ENCODE peak calls at places on chromosome 13, in seven cellular contexts. C is psoas muscle, T is heart right ventricle, Q is dorsolateral prefrontal cortex, O is left lung, N is choroid plexus epithelial cell, E is HFF-Myc. P is an unnamed sample.

GRCh38 chr13:91166714-91167511 is 180.6 kb upstream of the MIR17HG start:
- DNase-seq in C (no peak), T (no peak), Q (no peak), O (no peak), N (no peak), E (no peak), P (no peak)

GRCh38 chr13:95784161-95784880 is 107.4 kb downstream of the DNAJC3 start:
- DNase-seq in C (no peak), T (no peak), Q (no peak), O (no peak), N (peak; percentile 62), E (peak; percentile 67), P (peak; percentile 91)

GRCh38 chr13:102020611-102021216 is 381.1 kb downstream of the FGF14 start:
- DNase-seq in C (no peak), T (no peak), Q (no peak), O (no peak), N (peak; percentile 89), E (no peak), P (no peak)

GRCh38 chr13:102948006-102948405 is 102.2 kb downstream of the ERCC5 start:
- DNase-seq in C (no peak), T (no peak), Q (peak; percentile 75), O (no peak), N (peak; percentile 12), E (no peak), P (peak; percentile 16)

GRCh38 chr13:33183431-33184130 is 102.0 kb downstream of the STARD13 start:
- DNase-seq in C (no peak), T (no peak), Q (no peak), O (no peak), N (peak; percentile 70), E (no peak), P (no peak)

GRCh38 chr13:42930136-42930535 is 61.9 kb downstream of the EPSTI1 start:
- DNase-seq in C (no peak), T (no peak), Q (no peak), O (no peak), N (peak; percentile 42), E (no peak), P (no peak)

GRCh38 chr13:38527140-38527539 is 159.7 kb upstream of the FREM2 start:
- DNase-seq in C (no peak), T (no peak), Q (no peak), O (no peak), N (no peak), E (no peak), P (no peak)

GRCh38 chr13:44307844-44308243 is 65.8 kb upstream of the SERP2 start:
- DNase-seq in C (no peak), T (no peak), Q (no peak), O (no peak), N (no peak), E (no peak), P (no peak)

GRCh38 chr13:113918580-113918979 is 54.7 kb upstream of the GAS6 start:
- DNase-seq in C (no peak), T (no peak), Q (peak; percentile 40), O (no peak), N (no peak), E (no peak), P (no peak)

GRCh38 chr13:98285852-98286594 is 109.0 kb upstream of the RNF113B start:
- DNase-seq in C (no peak), T (no peak), Q (no peak), O (no peak), N (no peak), E (no peak), P (no peak)

DNA sequence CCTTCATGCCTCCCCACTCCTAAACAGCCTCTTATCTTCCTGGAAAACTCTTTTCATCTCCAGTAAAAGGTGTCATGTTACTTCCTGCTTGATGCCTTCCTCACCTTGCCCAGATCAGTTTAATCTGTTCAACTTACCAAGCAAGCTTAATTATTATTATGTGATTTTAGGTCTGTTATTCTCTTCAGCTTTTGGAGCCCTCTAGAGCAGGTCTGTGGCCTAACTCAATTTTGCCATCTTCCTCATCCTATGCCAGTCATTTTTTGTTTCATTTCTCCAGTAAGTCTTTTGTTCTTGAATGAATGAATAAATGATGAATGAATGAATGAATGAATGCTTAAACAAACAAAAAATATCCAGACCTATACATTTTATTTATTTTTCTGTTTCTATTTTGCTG is 528.3 kb downstream of the DCT start:
- DNase-seq in C (no peak), T (no peak), Q (no peak), O (no peak), N (peak; percentile 60), E (no peak), P (peak; percentile 33)
- TF ChIP-seq CTCF in C (no peak), T (no peak), Q (no peak), O (no peak), N (peak; percentile 55), E (peak; percentile 13), P (peak; percentile 35)

GRCh38 chr13:94520001-94520400 is 40.5 kb upstream of the DCT start:
- DNase-seq in C (no peak), T (no peak), Q (no peak), O (no peak), N (no peak), E (no peak), P (no peak)
- H3K4me3 ChIP-seq in C (no peak overlapping the region), T (no peak overlapping the region), Q (no peak overlapping the region), O (no peak overlapping the region), N (no peak overlapping the region), E (no peak overlapping the region), P (no peak overlapping the region)

GRCh38 chr13:37139356-37139755 is 33.9 kb upstream of the CSNK1A1L start:
- DNase-seq in C (no peak), T (no peak), Q (no peak), O (no peak), N (no peak), E (no peak), P (no peak)

GRCh38 chr13:37136633-37137032 is 31.2 kb upstream of the CSNK1A1L start:
- DNase-seq in C (no peak), T (no peak), Q (no peak), O (no peak), N (no peak), E (no peak), P (no peak)

GRCh38 chr13:37136187-37136586 is 30.7 kb upstream of the CSNK1A1L start:
- DNase-seq in C (no peak), T (no peak), Q (no peak), O (no peak), N (no peak), E (no peak), P (no peak)

GRCh38 chr13:37138917-37139316 is 33.5 kb upstream of the CSNK1A1L start:
- DNase-seq in C (no peak), T (no peak), Q (no peak), O (no peak), N (no peak), E (no peak), P (no peak)

DNA sequence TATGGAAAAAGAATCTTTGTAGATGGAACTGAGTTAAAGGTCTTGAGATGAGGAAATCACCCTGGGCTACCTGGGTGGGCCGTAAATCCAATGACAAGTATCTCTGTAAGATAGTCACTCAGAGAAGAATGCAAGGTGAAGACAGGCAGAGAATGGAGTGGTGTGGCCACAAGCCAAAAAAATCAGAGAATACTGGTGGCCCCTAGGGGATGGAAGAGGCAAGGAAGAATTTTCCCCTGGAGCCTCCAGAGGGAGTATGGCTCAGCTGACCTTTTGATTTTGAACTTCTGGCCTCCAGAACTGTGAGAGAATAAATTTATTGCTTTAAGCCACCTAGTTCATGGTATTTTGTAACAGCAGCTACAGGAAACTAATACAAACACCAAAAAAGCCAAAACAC is 32.7 kb upstream of the CSNK1A1L start:
- DNase-seq in C (no peak), T (no peak), Q (no peak), O (no peak), N (peak; percentile 73), E (no peak), P (peak; percentile 44)
- TF ChIP-seq CTCF in C (no peak), T (no peak), Q (no peak), O (no peak), N (peak; percentile 54), E (peak; percentile 43), P (peak; percentile 35)

GRCh38 chr13:110216006-110216402 is 91.0 kb downstream of the COL4A1 start:
- DNase-seq in C (no peak), T (no peak), Q (no peak), O (no peak), N (no peak), E (no peak), P (no peak)
- H3K4me3 ChIP-seq in C (no peak overlapping the region), T (no peak overlapping the region), Q (no peak overlapping the region), O (no peak overlapping the region), N (no peak overlapping the region), E (no peak overlapping the region), P (no peak overlapping the region)

P was measured in fibroblast of pulmonary artery.